ENCODE peak calls at places on chromosome 22, in five cellular contexts. J is NT2/D1; I is hepatic stellate cell; N is LoVo; D is stimulated activated CD8-positive, alpha-beta memory T cell treated with anti-CD3 and anti-CD28 coated beads, Interleukin-4, amount 100 ng/mL, for 1 hour. T is an unnamed sample.

GRCh38 chr22:47625531-47626427 is 863.3 kb downstream of the TBC1D22A start:
- DNase-seq in J (no peak), I (no peak), N (no peak), D (no peak), T (no peak)

GRCh38 chr22:42920101-42920820 is 63.2 kb upstream of the ARFGAP3 start:
- DNase-seq in J (no peak), I (peak), N (no peak), D (no peak), T (no peak)

GRCh38 chr22:26563022-26563421 is 26.9 kb downstream of the TPST2 start:
- DNase-seq in J (no peak), I (no peak), N (no peak), D (no peak), T (no peak)

GRCh38 chr22:22474733-22475132 is 33.8 kb downstream of the ZNF280B start:
- DNase-seq in J (no peak), I (no peak), N (no peak), D (no peak), T (no peak)

GRCh38 chr22:42289671-42290269 is 19.3 kb upstream of the TCF20 start:
- DNase-seq in J (no peak), I (no peak), N (no peak), D (no peak), T (no peak)

GRCh38 chr22:21808130-21808529 is 59.3 kb downstream of the MAPK1 start:
- DNase-seq in J (no peak), I (no peak), N (no peak), D (no peak), T (no peak)

GRCh38 chr22:37971475-37972434 is 12.6 kb downstream of the SOX10 start:
- DNase-seq in J (peak), I (no peak), N (no peak), D (no peak), T (no peak)

GRCh38 chr22:24578355-24579241 is 14.3 kb downstream of the LRRC75B start:
- DNase-seq in J (no peak), I (no peak), N (peak), D (no peak), T (peak)

GRCh38 chr22:30947163-30947820 is 21.3 kb downstream of the MORC2 start:
- DNase-seq in J (no peak), I (no peak), N (no peak), D (no peak), T (no peak)

T was measured in LNCaP clone FGC.